ENCODE peak calls at places on chromosome 20, in six cellular contexts. O is body of pancreas, V is tibial artery, T is epithelial cell of esophagus, C is WERI-Rb-1, A is heart right ventricle. J is an unnamed sample.

GRCh38 chr20:38840053-38840893 is 34.8 kb downstream of the PPP1R16B start:
- DNase-seq in A (no peak), C (no peak), T (no peak), O (no peak), V (no peak), J (no peak)

GRCh38 chr20:1825492-1825891 is 69.7 kb upstream of the SIRPA start:
- DNase-seq in V (no peak), A (no peak), C (no peak), O (no peak), T (peak; percentile 75), J (no peak)

GRCh38 chr20:62030834-62031434 is 34.7 kb downstream of the TAF4 start:
- DNase-seq in T (peak; percentile 74), O (no peak), V (no peak), A (peak; percentile 3), C (no peak), J (no peak)

GRCh38 chr20:37331060-37331857 is 14.7 kb upstream of the SRC start:
- DNase-seq in O (no peak), C (no peak), T (no peak), V (no peak), A (no peak), J (no peak)

GRCh38 chr20:38883081-38883980 is 42.9 kb upstream of the FAM83D start:
- DNase-seq in A (peak; percentile 28), V (no peak), O (no peak), C (peak; percentile 33), T (no peak), J (peak; percentile 24)

GRCh38 chr20:11849976-11850670 is 67.6 kb upstream of the BTBD3 start:
- DNase-seq in V (peak; percentile 28), T (peak; percentile 93), O (no peak), C (peak; percentile 30), A (no peak), J (no peak)

GRCh38 chr20:11261533-11262000 is 587.8 kb upstream of the JAG1 start:
- DNase-seq in A (no peak), T (peak; percentile 72), C (no peak), V (no peak), O (no peak), J (no peak)

GRCh38 chr20:41476446-41476845 is 109.8 kb upstream of the EMILIN3 start:
- DNase-seq in O (no peak), C (no peak), T (no peak), A (no peak), V (no peak), J (no peak)

GRCh38 chr20:48313346-48313745 is 514.5 kb downstream of the PREX1 start:
- DNase-seq in T (no peak), O (no peak), A (no peak), C (no peak), V (no peak), J (no peak)

GRCh38 chr20:17077030-17077429 is 149.8 kb upstream of the PCSK2 start:
- DNase-seq in V (no peak), C (no peak), T (no peak), O (no peak), A (no peak), J (no peak)

GRCh38 chr20:33531047-33531877 is 41.4 kb downstream of the CBFA2T2 start:
- DNase-seq in O (no peak), V (no peak), C (no peak), T (no peak), A (no peak), J (no peak)

GRCh38 chr20:37994512-37994911 is 38.7 kb downstream of the TTI1 start:
- DNase-seq in C (no peak), O (no peak), T (peak; percentile 94), V (no peak), A (no peak), J (no peak)

GRCh38 chr20:4592316-4593148 is 129.2 kb upstream of the PRND start:
- DNase-seq in A (peak; percentile 55), V (no peak), T (peak; percentile 30), O (peak; percentile 62), C (peak; percentile 53), J (no peak)

GRCh38 chr20:8756410-8756809 is 312.5 kb upstream of the PLCB4 start:
- DNase-seq in V (no peak), A (no peak), O (no peak), T (peak; percentile 70), C (no peak), J (peak; percentile 68)

GRCh38 chr20:20931024-20931423 is 175.1 kb downstream of the LINC00237 start:
- DNase-seq in V (no peak), C (no peak), O (no peak), T (no peak), A (no peak), J (no peak)

GRCh38 chr20:57693670-57694329 is 16.0 kb downstream of the PMEPA1 start:
- DNase-seq in T (peak; percentile 51), V (no peak), O (no peak), C (no peak), A (no peak), J (no peak)

GRCh38 chr20:50546729-50547314 is 36.6 kb downstream of the PTPN1 start:
- DNase-seq in T (no peak), O (no peak), C (no peak), V (no peak), A (no peak), J (no peak)
- H3K4me3 ChIP-seq in T (no peak overlapping the region), O (no peak overlapping the region), C (no peak overlapping the region), V (no peak overlapping the region), A (no peak overlapping the region), J (no peak overlapping the region)

DNA sequence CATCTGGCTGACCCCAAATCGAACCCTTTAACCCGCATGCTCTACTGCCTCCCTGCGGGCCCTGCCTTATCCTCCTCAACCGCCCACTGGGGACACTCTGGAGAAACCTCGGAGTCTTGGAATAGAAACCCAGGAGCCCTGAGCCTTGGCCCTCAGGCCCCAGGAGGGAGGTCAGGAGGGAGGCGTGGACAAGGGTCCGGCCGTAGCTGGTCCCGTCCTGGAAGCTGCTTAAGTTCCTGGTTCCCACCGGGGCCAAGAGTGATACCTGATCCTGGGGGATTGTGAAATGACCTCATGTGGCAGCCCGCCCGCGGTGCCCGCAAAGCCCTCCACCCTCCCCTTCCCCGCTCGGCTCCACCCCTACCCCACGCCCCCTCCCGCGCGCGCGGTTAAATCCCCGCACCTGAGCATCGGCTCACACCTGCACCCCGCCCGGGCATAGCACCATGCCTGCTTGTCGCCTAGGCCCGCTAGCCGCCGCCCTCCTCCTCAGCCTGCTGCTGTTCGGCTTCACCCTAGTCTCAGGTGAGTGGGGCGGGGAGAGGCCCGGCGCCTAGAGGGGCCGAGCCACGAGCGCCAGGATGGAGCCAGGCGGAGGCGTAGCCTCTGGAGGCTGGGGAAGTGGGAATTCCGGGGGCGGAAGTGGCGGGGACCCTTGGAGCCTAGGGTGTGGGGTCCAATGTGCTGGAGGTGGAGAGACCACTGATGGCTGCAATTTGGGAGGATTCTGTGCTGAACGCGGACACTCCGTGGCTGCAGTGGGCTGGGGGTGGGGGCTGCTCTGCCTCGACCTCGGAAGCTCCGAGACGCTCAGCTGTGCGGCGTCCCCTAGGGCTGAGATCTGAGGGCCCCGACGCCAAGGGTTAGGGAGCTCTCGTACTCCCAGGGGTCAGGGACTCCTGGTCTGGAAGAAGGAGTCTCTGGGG is at the start of gene WFDC2:
- DNase-seq in C (peak; percentile 75), O (peak; percentile 37), V (no peak), T (no peak), A (peak; percentile 13), J (no peak)
- TF ChIP-seq CTCF in C (peak; percentile 44), O (no peak), V (no peak), T (no peak), A (no peak), J (no peak)

GRCh38 chr20:50398471-50399002 is 111.6 kb upstream of the PTPN1 start:
- DNase-seq in A (no peak), T (no peak), C (no peak), O (no peak), V (peak; percentile 77), J (no peak)
- H3K4me3 ChIP-seq in A (no peak overlapping the region), T (no peak overlapping the region), C (no peak overlapping the region), O (no peak overlapping the region), V (no peak overlapping the region), J (no peak overlapping the region)

DNA sequence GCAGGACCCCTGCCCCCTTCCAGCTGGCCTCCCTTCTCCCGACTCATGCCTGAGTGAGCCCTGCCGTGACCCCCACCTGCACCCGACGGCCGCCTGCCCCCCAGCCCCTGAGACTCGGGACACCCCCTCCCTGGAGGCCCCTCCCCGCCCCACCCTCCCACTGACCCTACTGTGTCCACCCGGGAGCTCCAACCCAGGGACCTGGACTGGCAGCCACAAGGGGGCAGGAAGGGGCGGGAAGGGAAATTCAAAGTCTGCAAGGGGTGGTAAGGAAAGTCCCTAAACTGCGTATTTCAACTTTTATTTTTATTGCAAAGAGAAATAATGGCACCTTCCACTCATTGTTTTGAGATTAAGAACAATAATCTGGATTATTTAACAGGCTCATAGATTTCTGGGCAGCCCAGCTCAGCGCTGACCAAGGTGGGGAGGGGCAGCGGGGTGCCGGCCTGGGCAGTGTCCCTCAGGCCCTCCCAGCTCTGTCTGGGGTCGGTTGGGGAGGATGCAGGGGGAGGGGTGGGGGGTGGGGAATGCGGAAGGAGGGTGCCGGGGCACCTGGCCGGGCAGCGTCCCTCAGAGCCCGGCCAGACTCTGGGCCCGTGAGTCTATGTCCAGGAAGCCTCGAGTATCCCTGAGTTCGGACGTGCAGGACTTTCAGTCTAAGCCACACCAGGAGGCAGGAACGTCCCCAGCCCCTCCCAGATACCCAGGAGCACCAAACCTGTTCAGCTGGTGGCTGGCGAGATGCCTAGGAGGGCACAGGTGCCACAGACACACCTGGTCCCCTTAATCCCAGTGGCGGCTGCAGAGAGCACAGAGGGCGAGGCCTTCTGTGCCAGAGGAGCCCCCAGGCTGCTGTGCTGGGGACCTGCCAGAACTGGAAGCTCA is 1.3 kb upstream of the PTK6 start:
- DNase-seq in O (peak; percentile 88), C (peak; percentile 80), A (no peak), T (peak; percentile 75), V (no peak), J (no peak)
- TF ChIP-seq CTCF in O (peak; percentile 18), C (peak; percentile 33), A (peak; percentile 46), T (no peak), V (no peak), J (no peak)

GRCh38 chr20:19888269-19888669 is 128.9 kb upstream of the NAA20 start:
- DNase-seq in O (no peak), A (no peak), V (peak; percentile 33), T (peak; percentile 57), C (no peak), J (no peak)

GRCh38 chr20:19885576-19885956 is 127.5 kb downstream of the RIN2 start:
- DNase-seq in V (no peak), A (no peak), C (no peak), T (peak; percentile 30), O (no peak), J (no peak)

GRCh38 chr20:19887566-19888268 is 129.4 kb upstream of the NAA20 start:
- DNase-seq in C (no peak), A (no peak), O (no peak), V (no peak), T (no peak), J (no peak)

GRCh38 chr20:19886666-19887288 is 128.7 kb downstream of the RIN2 start:
- DNase-seq in A (no peak), C (no peak), O (no peak), V (no peak), T (peak; percentile 50), J (no peak)

GRCh38 chr20:19885981-19886665 is 128.1 kb downstream of the RIN2 start:
- DNase-seq in T (peak; percentile 49), C (peak; percentile 15), V (peak; percentile 61), A (peak; percentile 57), O (peak; percentile 32), J (peak; percentile 52)
- H3K4me3 ChIP-seq in T (no peak overlapping the region), C (no peak overlapping the region), V (peak overlapping the region; percentile 43), A (peak overlapping the region; percentile 50), O (no peak overlapping the region), J (peak overlapping the region; percentile 16)

J was measured in HFF-Myc.